ENCODE peak calls at places on chromosomes 7 and 10, in four cellular contexts. M is progenitor cell of endocrine pancreas, Q is tibial nerve, H is CD14-positive monocyte. F is an unnamed sample.

GRCh38 chr7:18762189-18762588 is 266.6 kb downstream of the HDAC9 start:
- DNase-seq in Q (no peak), H (no peak), M (no peak), F (no peak)

GRCh38 chr10:51685768-51686167 is 13.6 kb downstream of the CSTF2T start:
- DNase-seq in H (no peak), M (no peak), Q (no peak), F (no peak)

GRCh38 chr10:3622845-3623621 is 162.0 kb downstream of the KLF6 start:
- DNase-seq in H (no peak), M (no peak), Q (no peak), F (no peak)

GRCh38 chr7:464712-465461 is 54.8 kb downstream of the PDGFA start:
- DNase-seq in Q (no peak), H (peak; percentile 39), M (no peak), F (peak; percentile 51)

GRCh38 chr10:10785627-10786333 is 231.9 kb upstream of the CELF2 start:
- DNase-seq in M (no peak), Q (no peak), H (peak; percentile 79), F (no peak)

GRCh38 chr10:62433181-62433692 is 59.1 kb downstream of the ZNF365 start:
- DNase-seq in M (no peak), Q (no peak), H (peak; percentile 81), F (peak; percentile 80)

GRCh38 chr7:1670894-1671875 is 1.1 kb downstream of the ELFN1 start:
- DNase-seq in M (peak; percentile 8), H (peak; percentile 36), Q (peak; percentile 9), F (peak; percentile 49)

GRCh38 chr10:12471135-12471534 is 121.8 kb downstream of the CAMK1D start:
- DNase-seq in Q (no peak), H (no peak), M (no peak), F (no peak)

GRCh38 chr7:73555411-73555982 is 2.0 kb downstream of the BCL7B start:
- DNase-seq in Q (no peak), M (no peak), H (no peak), F (no peak)

GRCh38 chr10:103021897-103022286 is 103.8 kb downstream of the CNNM2 start:
- DNase-seq in H (no peak), Q (no peak), M (no peak), F (no peak)

GRCh38 chr10:119693262-119693957 is 32.4 kb upstream of the INPP5F start:
- DNase-seq in Q (no peak), M (no peak), H (no peak), F (no peak)

GRCh38 chr10:106111241-106111640 is 1053.3 kb downstream of the SORCS1 start:
- DNase-seq in H (no peak), Q (no peak), M (no peak), F (no peak)

GRCh38 chr10:48469516-48470020 is 135.3 kb downstream of the ARHGAP22 start:
- DNase-seq in H (no peak), M (no peak), Q (no peak), F (no peak)

GRCh38 chr7:101121996-101122932 is 4.6 kb upstream of the SERPINE1 start:
- DNase-seq in M (no peak), Q (peak; percentile 46), H (no peak), F (peak; percentile 89)

GRCh38 chr7:116293633-116294032 is 83.3 kb downstream of the TES start:
- DNase-seq in Q (no peak), M (no peak), H (no peak), F (no peak)

GRCh38 chr7:1055084-1055450 is 10.7 kb downstream of the GPR146 start:
- DNase-seq in H (no peak), Q (peak; percentile 66), M (no peak), F (no peak)

GRCh38 chr7:10998984-10999757 is 25.5 kb downstream of the PHF14 start:
- DNase-seq in H (no peak), Q (no peak), M (no peak), F (no peak)

GRCh38 chr10:95429639-95430038 is 131.5 kb downstream of the SORBS1 start:
- DNase-seq in Q (no peak), M (no peak), H (no peak), F (no peak)

GRCh38 chr10:99872367-99873162 is 90.1 kb downstream of the ABCC2 start:
- DNase-seq in H (no peak), M (no peak), Q (no peak), F (no peak)

GRCh38 chr7:1546274-1546908 is 9.6 kb downstream of the TMEM184A start:
- DNase-seq in Q (no peak), H (peak; percentile 44), M (no peak), F (no peak)

GRCh38 chr10:71246591-71247143 is 34.3 kb downstream of the UNC5B start:
- DNase-seq in M (no peak), Q (no peak), H (no peak), F (peak; percentile 98)

GRCh38 chr7:33669251-33669670 is 236.1 kb upstream of the BMPER start:
- DNase-seq in Q (no peak), H (no peak), M (no peak), F (no peak)

GRCh38 chr7:33671521-33672262 is 233.6 kb upstream of the BMPER start:
- DNase-seq in H (no peak), Q (no peak), M (no peak), F (no peak)

GRCh38 chr7:33677556-33677955 is 227.8 kb upstream of the BMPER start:
- DNase-seq in H (no peak), Q (no peak), M (no peak), F (no peak)

GRCh38 chr7:33674804-33675411 is 230.4 kb upstream of the BMPER start:
- DNase-seq in H (no peak), M (no peak), Q (no peak), F (no peak)

DNA sequence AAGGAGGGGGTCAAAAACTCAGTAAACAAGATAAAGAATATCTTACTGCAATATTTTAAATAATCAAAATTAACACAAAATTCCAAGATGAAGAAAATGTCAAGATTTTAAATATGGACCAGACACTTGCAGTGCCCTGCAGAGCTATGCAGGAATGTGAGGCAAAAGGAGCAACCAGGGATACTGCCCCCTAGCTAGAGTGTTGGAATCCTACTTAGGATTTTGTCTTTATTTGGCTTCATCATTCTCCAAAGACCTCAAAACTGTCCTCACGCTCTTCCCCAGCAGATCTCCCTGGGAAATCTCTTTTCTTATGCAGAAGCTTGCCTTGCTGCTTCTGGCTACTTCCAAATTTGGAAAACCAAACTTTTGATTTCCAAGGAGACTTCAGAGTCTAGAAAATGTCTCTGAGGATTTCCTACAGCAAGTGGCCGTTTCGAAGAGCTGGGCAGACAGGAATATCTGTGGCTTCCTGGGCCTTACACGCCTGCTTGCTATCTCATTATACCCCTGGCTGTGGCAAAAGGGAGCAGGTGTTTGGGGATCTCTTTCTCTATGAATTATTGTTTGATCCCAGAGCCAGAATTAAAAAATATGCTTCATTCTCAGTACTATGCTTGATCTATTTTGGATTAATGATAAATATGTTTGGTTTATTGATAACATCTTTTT is 232.2 kb upstream of the BMPER start:
- DNase-seq in M (no peak), Q (no peak), H (no peak), F (no peak)
- TF ChIP-seq CTCF in M (peak; percentile 14), Q (no peak), H (no peak), F (no peak)

GRCh38 chr7:99386584-99387238 is 12.2 kb downstream of the ARPC1B start:
- DNase-seq in M (no peak), Q (no peak), H (no peak), F (no peak)
- TF ChIP-seq CTCF in M (no peak), Q (peak; percentile 7), H (peak; percentile 63), F (peak; percentile 35)

DNA sequence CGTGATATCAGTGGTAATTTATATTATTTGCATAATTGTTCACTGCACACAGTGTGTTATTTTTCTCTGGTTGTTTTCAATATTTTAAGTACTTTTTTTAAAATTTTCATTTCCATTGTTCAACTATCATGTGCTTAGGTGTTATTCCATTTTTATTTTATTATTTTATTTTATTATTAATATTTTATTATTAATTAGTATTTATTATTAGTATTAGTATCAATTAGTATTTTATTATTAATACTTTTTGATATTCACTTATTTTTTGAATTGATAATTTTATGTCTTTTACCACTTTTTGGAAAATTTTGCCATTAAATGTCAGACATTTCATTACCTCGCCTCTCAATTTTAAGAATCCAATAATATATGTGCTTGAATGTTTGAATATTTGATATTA is 593.8 kb upstream of the GRM3 start:
- DNase-seq in M (no peak), H (no peak), Q (no peak), F (no peak)
- TF ChIP-seq CTCF in M (no peak), H (no peak), Q (no peak), F (no peak)

GRCh38 chr10:125236091-125236490 is 75.7 kb upstream of the CTBP2 start:
- DNase-seq in H (no peak), Q (no peak), M (no peak), F (no peak)
- TF ChIP-seq CTCF in H (no peak), Q (no peak), M (no peak), F (no peak)

DNA sequence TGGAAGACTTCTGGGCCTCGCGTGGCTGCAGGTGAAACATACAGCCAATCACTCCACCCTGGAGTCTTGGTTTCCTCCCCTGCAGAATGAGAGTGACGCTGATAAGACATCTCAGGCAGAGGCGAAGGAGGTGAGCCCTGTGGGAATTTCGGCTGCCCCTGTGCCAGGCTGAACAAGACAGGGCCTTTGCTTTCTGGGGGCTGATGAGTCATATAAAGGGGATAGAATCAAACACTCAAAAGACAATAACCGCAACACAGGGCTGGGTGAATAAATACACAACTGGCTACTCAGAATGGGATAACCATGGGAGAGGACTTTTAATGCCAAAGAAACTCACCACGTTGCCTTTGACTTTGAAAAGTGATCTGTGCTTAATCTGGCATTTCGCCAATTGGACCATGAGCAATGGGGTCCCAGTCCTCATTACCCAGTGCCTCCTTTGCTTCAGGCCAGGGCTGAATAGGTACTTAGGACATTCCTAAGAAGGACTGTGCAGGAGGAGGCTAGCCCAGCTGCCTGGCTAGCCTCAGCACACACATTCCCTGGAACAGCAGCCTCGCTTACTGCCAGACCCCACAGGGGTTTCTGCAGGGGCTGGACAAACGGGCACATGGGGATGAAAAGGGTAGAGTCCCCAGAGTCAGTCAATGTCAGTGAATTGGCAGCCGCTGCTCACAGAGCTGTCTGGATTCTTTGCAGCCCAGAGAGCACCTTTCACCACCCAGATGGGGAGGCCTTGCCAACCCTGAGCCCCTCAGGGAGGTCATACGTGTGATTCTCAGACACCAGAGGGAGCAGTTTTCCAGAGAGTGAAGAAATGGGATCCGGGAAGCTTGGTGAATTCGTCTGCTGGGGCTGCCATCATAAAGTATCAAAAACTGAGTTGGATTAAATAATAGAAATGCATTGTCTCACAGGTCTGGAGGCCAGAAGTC is 143.5 kb downstream of the KCNMA1 start:
- DNase-seq in Q (no peak), M (no peak), H (no peak), F (no peak)
- TF ChIP-seq CTCF in Q (no peak), M (peak; percentile 44), H (no peak), F (peak; percentile 40)

DNA sequence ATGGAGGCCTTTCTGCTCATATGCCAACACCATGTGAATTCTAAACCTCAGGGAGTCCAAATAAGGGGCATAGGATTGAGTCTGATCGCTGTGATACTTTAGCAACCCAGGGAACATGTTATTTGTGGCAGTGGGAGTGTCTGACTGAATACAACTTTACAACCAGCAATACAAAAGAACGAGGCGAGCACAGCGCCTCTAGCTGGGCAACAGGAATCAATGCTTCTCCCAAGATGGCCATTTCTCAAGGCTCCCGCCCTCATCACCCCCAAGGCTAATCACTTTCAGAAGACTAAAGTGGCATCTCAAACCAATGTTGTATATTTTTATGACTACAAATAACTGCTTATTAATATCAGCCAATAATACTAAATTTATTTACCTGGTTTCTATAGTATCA is 28.1 kb downstream of the YWHAG start:
- DNase-seq in M (no peak), H (no peak), Q (no peak), F (no peak)
- TF ChIP-seq CTCF in M (no peak), H (no peak), Q (no peak), F (no peak)

GRCh38 chr7:45082831-45083331 is 5.9 kb downstream of the NACAD start:
- DNase-seq in M (no peak), Q (no peak), H (no peak), F (peak; percentile 60)
- TF ChIP-seq CTCF in M (no peak), Q (no peak), H (no peak), F (no peak)

F was measured in RWPE2.